ENCODE peak calls at places on chromosomes 4 and X, in four cellular contexts. S is HEK293T, R is fibroblast of mammary gland, G is mesothelial cell of epicardium. H is an unnamed sample.

GRCh38 chrX:113954297-113954696 is 629.6 kb upstream of the HTR2C start:
- DNase-seq in R (no peak), S (no peak), G (no peak), H (no peak)

GRCh38 chrX:131577999-131578734 is 34.3 kb downstream of the OR13H1 start:
- DNase-seq in R (no peak), G (no peak), S (no peak), H (no peak)

GRCh38 chr4:139556735-139557505 is 901 bp upstream of the SETD7 start:
- DNase-seq in S (peak), G (peak), R (no peak), H (no peak)

GRCh38 chr4:121360496-121360895 is 20.3 kb downstream of the QRFPR start:
- DNase-seq in G (no peak), S (no peak), R (peak), H (no peak)

GRCh38 chr4:81827568-81828202 is 356.0 kb upstream of the RASGEF1B start:
- DNase-seq in S (no peak), R (no peak), G (no peak), H (no peak)

GRCh38 chrX:47209508-47210238 is 8.8 kb upstream of the CDK16 start:
- DNase-seq in G (no peak), R (no peak), S (no peak), H (no peak)

GRCh38 chrX:114047558-114047957 is 536.3 kb upstream of the HTR2C start:
- DNase-seq in G (no peak), S (no peak), R (no peak), H (no peak)

GRCh38 chr4:46922205-46922604 is 13.2 kb upstream of the COX7B2 start:
- DNase-seq in G (no peak), S (no peak), R (no peak), H (no peak)

GRCh38 chr4:109739547-109739946 is 9.7 kb upstream of the PLA2G12A start:
- DNase-seq in G (no peak), R (no peak), S (no peak), H (no peak)

GRCh38 chrX:120144178-120144844 is 14.1 kb upstream of the RHOXF2 start:
- DNase-seq in G (no peak), S (no peak), R (peak), H (no peak)

GRCh38 chr4:165364452-165365080 is 14.2 kb upstream of the CPE start:
- DNase-seq in S (no peak), R (peak), G (no peak), H (no peak)

GRCh38 chrX:53135581-53135980 is 41.6 kb downstream of the KANTR start:
- DNase-seq in R (no peak), G (no peak), S (no peak), H (no peak)

GRCh38 chrX:82218361-82218760 is 1016.5 kb downstream of the SH3BGRL start:
- DNase-seq in G (no peak), S (peak), R (peak), H (peak)

GRCh38 chr4:6230827-6231662 is 30.7 kb upstream of the JAKMIP1 start:
- DNase-seq in G (no peak), S (no peak), R (no peak), H (no peak)

H was measured in HCEC 1CT.